ENCODE peak calls at places on chromosomes 2 and 18, in nine cellular contexts. G is stimulated activated CD8-positive, alpha-beta memory T cell treated with anti-CD3 and anti-CD28 coated beads, Interleukin-15, amount 100 ng/mL, for 48 hours; W is activated CD4-positive, alpha-beta memory T cell treated with anti-CD3 and anti-CD28 coated beads for 36 hours; K is HCT116; D is mucosa of gallbladder; V is occipital lobe; B is mesendoderm; S is nephron progenitor cell; L is neuronal stem cell. C is an unnamed sample.

GRCh38 chr2:235747001-235747867 is 253.4 kb downstream of the AGAP1 start:
- DNase-seq in G (no peak), W (no peak), K (no peak), D (no peak), V (no peak), B (no peak), S (no peak), L (no peak), C (no peak)

GRCh38 chr18:12328179-12328823 is 20.3 kb downstream of the TUBB6 start:
- DNase-seq in G (no peak), W (no peak), K (no peak), D (no peak), V (no peak), B (no peak), S (no peak), L (no peak), C (no peak)

GRCh38 chr2:24544456-24545115 is 53.5 kb downstream of the NCOA1 start:
- DNase-seq in G (no peak), W (no peak), K (no peak), D (no peak), V (no peak), B (no peak), S (no peak), L (no peak), C (no peak)

GRCh38 chr2:86193901-86194567 is 1.2 kb downstream of the IMMT start:
- DNase-seq in G (no peak), W (no peak), K (no peak), D (no peak), V (no peak), B (peak; percentile 63), S (no peak), L (no peak), C (no peak)

GRCh38 chr2:187078297-187078696 is 229.3 kb upstream of the ZSWIM2 start:
- DNase-seq in G (no peak), W (no peak), K (no peak), D (no peak), V (no peak), B (peak; percentile 2), S (no peak), L (no peak), C (no peak)

GRCh38 chr2:223007531-223007930 is 44.5 kb upstream of the KCNE4 start:
- DNase-seq in G (no peak), W (no peak), K (no peak), D (no peak), V (no peak), B (no peak), S (no peak), L (no peak), C (no peak)

GRCh38 chr2:98518106-98518505 is 73.4 kb downstream of the INPP4A start:
- DNase-seq in G (no peak), W (peak; percentile 72), K (no peak), D (peak; percentile 34), V (no peak), B (peak; percentile 60), S (no peak), L (no peak), C (peak; percentile 40)

GRCh38 chr2:134640494-134640893 is 78.3 kb downstream of the TMEM163 start:
- DNase-seq in G (no peak), W (no peak), K (no peak), D (no peak), V (no peak), B (no peak), S (no peak), L (no peak), C (no peak)

GRCh38 chr2:9112079-9112721 is 94.4 kb upstream of the ASAP2 start:
- DNase-seq in G (no peak), W (no peak), K (peak; percentile 57), D (peak; percentile 57), V (peak; percentile 70), B (no peak), S (no peak), L (no peak), C (no peak)

GRCh38 chr2:218859994-218860831 is 608 bp downstream of the WNT6 start:
- DNase-seq in G (no peak), W (peak; percentile 8), K (no peak), D (no peak), V (no peak), B (no peak), S (no peak), L (no peak), C (no peak)

GRCh38 chr2:30354150-30354549 is 92.9 kb upstream of the LCLAT1 start:
- DNase-seq in G (no peak), W (no peak), K (no peak), D (no peak), V (no peak), B (no peak), S (no peak), L (no peak), C (no peak)

GRCh38 chr2:165594935-165595255 is 125.4 kb downstream of the CSRNP3 start:
- DNase-seq in G (no peak), W (no peak), K (no peak), D (no peak), V (no peak), B (no peak), S (no peak), L (no peak), C (no peak)

GRCh38 chr18:2900742-2901404 is 54.1 kb downstream of the EMILIN2 start:
- DNase-seq in G (no peak), W (no peak), K (no peak), D (no peak), V (no peak), B (no peak), S (no peak), L (no peak), C (no peak)

GRCh38 chr2:98607741-98608117 is 583 bp downstream of the COA5 start:
- DNase-seq in G (no peak), W (no peak), K (no peak), D (no peak), V (no peak), B (no peak), S (no peak), L (no peak), C (no peak)

GRCh38 chr2:239688098-239688497 is 287.3 kb upstream of the HDAC4 start:
- DNase-seq in G (no peak), W (no peak), K (no peak), D (no peak), V (no peak), B (peak; percentile 57), S (peak; percentile 21), L (no peak), C (no peak)

GRCh38 chr18:79613186-79613931 is 66.2 kb upstream of the CTDP1 start:
- DNase-seq in G (no peak), W (no peak), K (no peak), D (no peak), V (no peak), B (no peak), S (no peak), L (no peak), C (no peak)

GRCh38 chr2:213066445-213066746 is 85.0 kb downstream of the IKZF2 start:
- DNase-seq in G (no peak), W (no peak), K (no peak), D (no peak), V (no peak), B (no peak), S (no peak), L (no peak), C (no peak)

GRCh38 chr2:201411421-201411820 is 39.8 kb downstream of the TRAK2 start:
- DNase-seq in G (no peak), W (no peak), K (no peak), D (no peak), V (no peak), B (no peak), S (no peak), L (no peak), C (no peak)

GRCh38 chr2:201926071-201926470 is 107.6 kb upstream of the FZD7 start:
- DNase-seq in G (no peak), W (no peak), K (no peak), D (no peak), V (no peak), B (no peak), S (no peak), L (no peak), C (no peak)

GRCh38 chr18:24657461-24657860 is 197.0 kb downstream of the HRH4 start:
- DNase-seq in G (no peak), W (no peak), K (no peak), D (no peak), V (no peak), B (no peak), S (peak; percentile 21), L (no peak), C (no peak)

GRCh38 chr2:38685116-38685735 is 19.3 kb downstream of the GALM start:
- DNase-seq in G (no peak), W (peak; percentile 29), K (no peak), D (no peak), V (no peak), B (no peak), S (no peak), L (no peak), C (no peak)

GRCh38 chr18:58838946-58839345 is 25.7 kb upstream of the ZNF532 start:
- DNase-seq in G (no peak), W (no peak), K (no peak), D (no peak), V (no peak), B (no peak), S (no peak), L (no peak), C (no peak)

GRCh38 chr2:222610746-222611145 is 45.1 kb downstream of the FARSB start:
- DNase-seq in G (no peak), W (no peak), K (no peak), D (no peak), V (no peak), B (no peak), S (no peak), L (no peak), C (no peak)

GRCh38 chr2:234422242-234422641 is 74.6 kb downstream of the ARL4C start:
- DNase-seq in G (no peak), W (no peak), K (peak; percentile 82), D (peak; percentile 68), V (no peak), B (no peak), S (no peak), L (no peak), C (no peak)

GRCh38 chr2:240933966-240934700 is 28.0 kb downstream of the CROCC2 start:
- DNase-seq in G (no peak), W (peak; percentile 4), K (no peak), D (no peak), V (no peak), B (no peak), S (no peak), L (no peak), C (no peak)

C was measured in effector CD8-positive, alpha-beta T cell.